ENCODE peak calls at places on chromosomes 11 and 22, in ten cellular contexts. One of them, this sample, is unnamed.

GRCh38 chr11:3840870-3841425 is at the start of gene RHOG:
- DNase-seq in naive thymus-derived CD8-positive, alpha-beta T cell: peak
- DNase-seq in effector memory CD8-positive, alpha-beta T cell: peak
- DNase-seq in Calu3: peak
- DNase-seq in KG1: peak
- DNase-seq in K562: peak
- DNase-seq in NCI-H2171 treated with DMSO at 0.1 percent for 48 hours: no peak
- DNase-seq in left colon: peak
- DNase-seq in activated naive CD8-positive, alpha-beta T cell treated with anti-CD3 and anti-CD28 coated beads for 36 hours: no peak
- DNase-seq in thoracic aorta: peak
- DNase-seq in this sample: peak

GRCh38 chr11:17827006-17827405 is 92.4 kb downstream of the KCNC1 start:
- DNase-seq in Calu3: no peak
- DNase-seq in NCI-H2171 treated with DMSO at 0.1 percent for 48 hours: no peak
- DNase-seq in thoracic aorta: no peak
- DNase-seq in left colon: no peak
- DNase-seq in KG1: no peak
- DNase-seq in naive thymus-derived CD8-positive, alpha-beta T cell: no peak
- DNase-seq in activated naive CD8-positive, alpha-beta T cell treated with anti-CD3 and anti-CD28 coated beads for 36 hours: no peak
- DNase-seq in effector memory CD8-positive, alpha-beta T cell: no peak
- DNase-seq in K562: no peak
- DNase-seq in this sample: no peak

GRCh38 chr11:63490551-63491239 is at the start of gene PLAAT5:
- DNase-seq in KG1: no peak
- DNase-seq in NCI-H2171 treated with DMSO at 0.1 percent for 48 hours: no peak
- DNase-seq in effector memory CD8-positive, alpha-beta T cell: peak
- DNase-seq in naive thymus-derived CD8-positive, alpha-beta T cell: peak
- DNase-seq in K562: no peak
- DNase-seq in activated naive CD8-positive, alpha-beta T cell treated with anti-CD3 and anti-CD28 coated beads for 36 hours: peak
- DNase-seq in left colon: peak
- DNase-seq in thoracic aorta: no peak
- DNase-seq in Calu3: peak
- DNase-seq in this sample: no peak

GRCh38 chr11:45647786-45648185 is 17.6 kb downstream of the CHST1 start:
- DNase-seq in activated naive CD8-positive, alpha-beta T cell treated with anti-CD3 and anti-CD28 coated beads for 36 hours: no peak
- DNase-seq in Calu3: no peak
- DNase-seq in NCI-H2171 treated with DMSO at 0.1 percent for 48 hours: no peak
- DNase-seq in thoracic aorta: no peak
- DNase-seq in naive thymus-derived CD8-positive, alpha-beta T cell: no peak
- DNase-seq in effector memory CD8-positive, alpha-beta T cell: no peak
- DNase-seq in K562: no peak
- DNase-seq in left colon: no peak
- DNase-seq in KG1: no peak
- DNase-seq in this sample: no peak

GRCh38 chr22:41672780-41673509 is 15.7 kb downstream of the SNU13 start:
- DNase-seq in K562: no peak
- DNase-seq in Calu3: no peak
- DNase-seq in effector memory CD8-positive, alpha-beta T cell: no peak
- DNase-seq in naive thymus-derived CD8-positive, alpha-beta T cell: no peak
- DNase-seq in KG1: no peak
- DNase-seq in left colon: no peak
- DNase-seq in activated naive CD8-positive, alpha-beta T cell treated with anti-CD3 and anti-CD28 coated beads for 36 hours: no peak
- DNase-seq in thoracic aorta: no peak
- DNase-seq in NCI-H2171 treated with DMSO at 0.1 percent for 48 hours: no peak
- DNase-seq in this sample: no peak

GRCh38 chr11:71080239-71081097 is 171.9 kb downstream of the SHANK2 start:
- DNase-seq in KG1: peak
- DNase-seq in activated naive CD8-positive, alpha-beta T cell treated with anti-CD3 and anti-CD28 coated beads for 36 hours: peak
- DNase-seq in left colon: peak
- DNase-seq in thoracic aorta: no peak
- DNase-seq in naive thymus-derived CD8-positive, alpha-beta T cell: no peak
- DNase-seq in K562: peak
- DNase-seq in Calu3: peak
- DNase-seq in effector memory CD8-positive, alpha-beta T cell: no peak
- DNase-seq in NCI-H2171 treated with DMSO at 0.1 percent for 48 hours: peak
- DNase-seq in this sample: peak

GRCh38 chr11:3867209-3868071 is 12.0 kb downstream of the STIM1 start:
- DNase-seq in KG1: no peak
- DNase-seq in naive thymus-derived CD8-positive, alpha-beta T cell: no peak
- DNase-seq in thoracic aorta: no peak
- DNase-seq in K562: peak
- DNase-seq in effector memory CD8-positive, alpha-beta T cell: no peak
- DNase-seq in activated naive CD8-positive, alpha-beta T cell treated with anti-CD3 and anti-CD28 coated beads for 36 hours: peak
- DNase-seq in NCI-H2171 treated with DMSO at 0.1 percent for 48 hours: no peak
- DNase-seq in Calu3: no peak
- DNase-seq in left colon: no peak
- DNase-seq in this sample: peak

GRCh38 chr11:12546660-12547059 is 127.6 kb upstream of the TEAD1 start:
- DNase-seq in KG1: no peak
- DNase-seq in effector memory CD8-positive, alpha-beta T cell: no peak
- DNase-seq in thoracic aorta: no peak
- DNase-seq in activated naive CD8-positive, alpha-beta T cell treated with anti-CD3 and anti-CD28 coated beads for 36 hours: no peak
- DNase-seq in K562: no peak
- DNase-seq in NCI-H2171 treated with DMSO at 0.1 percent for 48 hours: no peak
- DNase-seq in left colon: no peak
- DNase-seq in naive thymus-derived CD8-positive, alpha-beta T cell: no peak
- DNase-seq in Calu3: no peak
- DNase-seq in this sample: peak

GRCh38 chr11:45054956-45055355 is 91.5 kb upstream of the PRDM11 start:
- DNase-seq in Calu3: no peak
- DNase-seq in naive thymus-derived CD8-positive, alpha-beta T cell: no peak
- DNase-seq in NCI-H2171 treated with DMSO at 0.1 percent for 48 hours: no peak
- DNase-seq in KG1: no peak
- DNase-seq in K562: no peak
- DNase-seq in thoracic aorta: no peak
- DNase-seq in effector memory CD8-positive, alpha-beta T cell: no peak
- DNase-seq in left colon: no peak
- DNase-seq in activated naive CD8-positive, alpha-beta T cell treated with anti-CD3 and anti-CD28 coated beads for 36 hours: no peak
- DNase-seq in this sample: no peak